ENCODE peak calls at places on chromosomes 12 and 14, in seven cellular contexts. M is GM23338, R is mammary epithelial cell, Z is astrocyte, E is PC-9, T is HepG2, P is fibroblast of lung. S is an unnamed sample.
A peak's percentile ranks its signal among the peaks of the same experiment; 100 is the strongest.

GRCh38 chr14:81517798-81518398 is 15.8 kb downstream of the SEL1L start:
- DNase-seq in M (no peak), R (no peak), Z (no peak), E (no peak), T (peak; percentile 66), P (peak; percentile 39), S (no peak)

GRCh38 chr12:67910360-67911292 is 78.6 kb upstream of the IFNG-AS1 start:
- DNase-seq in M (no peak), R (peak; percentile 90), Z (peak; percentile 98), E (no peak), T (no peak), P (peak; percentile 78), S (no peak)

GRCh38 chr14:102824832-102825231 is 47.6 kb downstream of the TRAF3 start:
- DNase-seq in M (no peak), R (peak; percentile 91), Z (peak; percentile 74), E (no peak), T (no peak), P (no peak), S (peak; percentile 11)

GRCh38 chr12:129193263-129193871 is 340.1 kb downstream of the GLT1D1 start:
- DNase-seq in M (peak; percentile 55), R (no peak), Z (no peak), E (no peak), T (no peak), P (no peak), S (no peak)

GRCh38 chr12:46268617-46269428 is at the start of gene SLC38A1:
- DNase-seq in M (peak; percentile 89), R (peak; percentile 88), Z (peak; percentile 59), E (peak; percentile 89), T (peak; percentile 74), P (peak; percentile 80), S (peak; percentile 73)

GRCh38 chr12:108381793-108382436 is 42.8 kb upstream of the CMKLR1 start:
- DNase-seq in M (peak; percentile 68), R (no peak), Z (no peak), E (peak; percentile 3), T (no peak), P (no peak), S (peak; percentile 14)

GRCh38 chr14:23567186-23568020 is at the start of gene AP1G2:
- DNase-seq in M (peak; percentile 94), R (peak; percentile 84), Z (no peak), E (peak; percentile 90), T (peak; percentile 97), P (peak; percentile 69), S (peak; percentile 49)

GRCh38 chr12:56001446-56002100 is 4.5 kb downstream of the SUOX start:
- DNase-seq in M (no peak), R (no peak), Z (no peak), E (no peak), T (peak; percentile 62), P (no peak), S (no peak)

GRCh38 chr14:37272569-37272968 is 74.8 kb downstream of the MIPOL1 start:
- DNase-seq in M (no peak), R (no peak), Z (no peak), E (no peak), T (no peak), P (no peak), S (no peak)

GRCh38 chr12:22610148-22610547 is 14.8 kb upstream of the ETNK1 start:
- DNase-seq in M (no peak), R (no peak), Z (no peak), E (no peak), T (no peak), P (no peak), S (no peak)

GRCh38 chr14:75961662-75962061 is 20.1 kb downstream of the TGFB3 start:
- DNase-seq in M (no peak), R (no peak), Z (no peak), E (no peak), T (no peak), P (no peak), S (no peak)

GRCh38 chr14:106848330-106849121 is 1322.1 kb downstream of the TMEM121 start:
- DNase-seq in M (no peak), R (peak; percentile 85), Z (no peak), E (peak; percentile 46), T (peak; percentile 56), P (no peak), S (no peak)
- TF ChIP-seq CTCF in M (no peak), R (peak; percentile 9), Z (no peak), E (no peak), T (peak; percentile 53), P (no peak), S (no peak)

DNA sequence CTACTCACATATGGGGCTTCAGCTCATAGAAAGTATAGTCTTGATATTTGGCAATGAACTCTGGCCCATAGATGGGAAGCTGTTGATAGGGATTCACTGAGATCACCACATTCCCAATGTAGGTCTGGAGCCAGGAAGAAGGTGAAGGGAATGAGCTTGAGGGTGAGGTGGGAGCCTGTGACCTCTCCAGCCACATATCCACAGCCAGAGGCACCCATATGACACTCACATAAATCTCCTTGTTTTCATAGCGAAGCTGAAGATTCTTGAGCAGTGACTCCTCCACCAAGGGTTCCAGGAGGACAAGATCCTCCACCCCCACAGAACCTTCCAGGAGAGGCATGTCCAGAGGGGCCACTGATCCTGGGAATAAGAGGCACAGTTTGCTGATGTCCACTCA is 1.9 kb downstream of the MYO1A start:
- DNase-seq in M (no peak), R (no peak), Z (peak; percentile 14), E (no peak), T (no peak), P (no peak), S (no peak)
- H3K4me2 ChIP-seq in M (no peak overlapping the region), R (no peak overlapping the region), Z (peak overlapping the region; percentile 22), E (no peak overlapping the region), T (no peak overlapping the region), P (no peak overlapping the region), S (no peak overlapping the region)

GRCh38 chr12:54824402-54824801 is 29.9 kb upstream of the MUCL1 start:
- DNase-seq in M (peak; percentile 17), R (no peak), Z (no peak), E (no peak), T (no peak), P (no peak), S (no peak)

GRCh38 chr12:54830199-54830598 is 24.1 kb upstream of the MUCL1 start:
- DNase-seq in M (no peak), R (no peak), Z (no peak), E (no peak), T (no peak), P (no peak), S (no peak)
- TF ChIP-seq EZH2 in M (no peak), R (no peak), Z (no peak), E (no peak), T (no peak), P (no peak), S (no peak)

DNA sequence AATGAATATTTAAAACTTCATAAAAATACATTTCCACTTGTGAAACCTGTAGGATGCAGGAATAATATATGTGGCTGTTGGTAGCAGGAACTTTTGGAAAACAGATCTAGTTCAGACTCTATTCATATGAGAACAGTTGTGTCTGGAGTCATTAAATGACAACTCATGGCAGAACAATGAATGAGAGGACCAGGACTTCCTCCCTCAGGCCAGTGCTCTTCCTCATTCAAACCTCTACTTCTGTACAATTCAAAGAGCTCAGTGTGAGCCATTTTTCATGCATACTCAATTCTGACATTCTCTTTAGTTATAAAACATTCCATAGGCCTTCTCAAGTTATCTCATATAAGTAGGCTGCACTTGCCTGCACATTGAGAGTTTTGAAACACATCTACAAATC is 1526.6 kb upstream of the FLRT2 start:
- DNase-seq in M (no peak), R (no peak), Z (no peak), E (no peak), T (no peak), P (no peak), S (peak; percentile 27)
- TF ChIP-seq CTCF in M (no peak), R (no peak), Z (no peak), E (no peak), T (no peak), P (no peak), S (no peak)

DNA sequence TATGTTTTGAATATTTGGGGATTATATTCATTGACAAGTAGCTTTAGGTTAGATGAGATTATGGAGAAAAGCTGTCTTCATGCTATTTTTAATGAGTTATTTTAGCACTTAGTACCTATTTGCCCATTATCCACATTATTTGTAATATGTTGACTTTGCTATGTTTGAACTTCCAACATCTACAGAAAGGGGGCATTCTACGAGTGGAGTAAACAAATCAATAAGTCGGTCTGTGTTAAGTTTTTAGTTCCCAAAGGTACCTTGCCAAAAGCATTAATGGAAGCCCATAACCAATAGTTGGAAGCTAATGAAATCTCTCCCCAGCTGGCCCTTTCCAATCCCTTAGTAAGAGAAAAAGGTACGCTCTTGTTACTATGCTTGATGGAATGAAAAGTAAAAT is 250.0 kb upstream of the E2F7 start:
- DNase-seq in M (no peak), R (no peak), Z (no peak), E (no peak), T (no peak), P (no peak), S (no peak)
- H3K4me2 ChIP-seq in M (no peak overlapping the region), R (no peak overlapping the region), Z (no peak overlapping the region), E (no peak overlapping the region), T (no peak overlapping the region), P (no peak overlapping the region), S (no peak overlapping the region)

GRCh38 chr12:43835264-43835655 is 621 bp upstream of the TMEM117 start:
- DNase-seq in M (no peak), R (no peak), Z (peak; percentile 15), E (no peak), T (no peak), P (peak; percentile 19), S (no peak)

GRCh38 chr12:43840338-43840737 is 4.5 kb downstream of the TMEM117 start:
- DNase-seq in M (no peak), R (no peak), Z (no peak), E (no peak), T (peak; percentile 70), P (no peak), S (no peak)

GRCh38 chr12:43835656-43836454 is at the start of gene TMEM117:
- DNase-seq in M (peak; percentile 81), R (peak; percentile 59), Z (peak; percentile 38), E (peak; percentile 51), T (peak; percentile 25), P (peak; percentile 52), S (peak; percentile 61)

GRCh38 chr12:43832506-43833168 is 3.2 kb upstream of the TMEM117 start:
- DNase-seq in M (no peak), R (no peak), Z (no peak), E (no peak), T (no peak), P (no peak), S (no peak)

GRCh38 chr12:43836455-43836989 is 641 bp downstream of the TMEM117 start:
- DNase-seq in M (no peak), R (no peak), Z (peak; percentile 58), E (no peak), T (peak; percentile 43), P (peak; percentile 51), S (peak; percentile 49)
- TF ChIP-seq EZH2 in M (no peak), R (no peak), Z (no peak), E (no peak), T (no peak), P (no peak), S (no peak)

DNA sequence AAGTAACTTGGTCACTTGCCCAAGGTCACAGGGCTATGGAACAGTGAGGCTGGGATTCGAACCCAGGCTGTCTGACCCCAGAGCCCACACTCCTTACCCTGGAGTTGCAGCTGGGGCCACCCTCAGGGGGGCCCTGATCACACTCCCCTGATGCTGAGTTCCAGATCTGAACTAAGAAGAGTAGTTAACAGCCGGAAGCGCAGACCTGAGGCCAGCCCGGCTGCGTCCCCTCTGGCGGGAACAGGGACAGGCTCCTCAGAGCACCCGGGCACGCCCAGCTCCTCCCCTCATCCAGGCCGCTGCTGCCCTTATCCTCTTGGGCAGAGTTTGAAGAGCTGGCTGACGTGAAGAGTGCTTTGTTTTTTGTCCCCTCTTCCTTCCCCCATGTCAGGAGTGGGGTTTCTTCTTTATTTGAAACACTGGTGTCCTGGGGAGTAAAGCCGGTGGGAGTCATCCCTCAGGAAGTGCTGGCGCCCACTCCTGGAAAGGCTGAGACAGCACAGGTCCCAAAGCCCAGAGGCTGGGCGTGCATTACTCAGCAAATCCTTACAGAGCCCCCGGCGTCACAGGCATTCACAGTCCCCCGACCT is 8.7 kb downstream of the PHB2 start:
- DNase-seq in M (peak; percentile 91), R (peak; percentile 66), Z (peak; percentile 70), E (peak; percentile 80), T (peak; percentile 81), P (peak; percentile 63), S (peak; percentile 61)
- TF ChIP-seq CTCF in M (peak; percentile 63), R (peak; percentile 60), Z (peak; percentile 61), E (peak; percentile 75), T (peak; percentile 81), P (peak; percentile 61), S (peak; percentile 59)